ENCODE peak calls at places on chromosomes 5 and 9, in nine cellular contexts. G, L, P, D, T, A, K, I and W are unnamed samples.

GRCh38 chr5:138853132-138853531 is 22.0 kb downstream of the LRRTM2 start:
- DNase-seq in G (no peak), L (no peak), P (no peak), D (no peak), T (no peak), A (no peak), K (no peak), I (no peak), W (no peak)

GRCh38 chr5:104951829-104952228 is 1389.2 kb upstream of the NUDT12 start:
- DNase-seq in G (no peak), L (no peak), P (no peak), D (no peak), T (no peak), A (no peak), K (no peak), I (no peak), W (no peak)

GRCh38 chr9:69325409-69326212 is 596 bp downstream of the ENTREP1 start:
- DNase-seq in G (peak; percentile 16), L (no peak), P (peak; percentile 19), D (no peak), T (no peak), A (no peak), K (no peak), I (no peak), W (peak; percentile 58)

GRCh38 chr5:52684056-52684455 is 103.7 kb upstream of the ITGA1 start:
- DNase-seq in G (no peak), L (peak; percentile 57), P (no peak), D (no peak), T (no peak), A (no peak), K (no peak), I (no peak), W (no peak)

GRCh38 chr5:157215143-157215825 is 34.6 kb downstream of the ITK start:
- DNase-seq in G (no peak), L (no peak), P (no peak), D (no peak), T (no peak), A (no peak), K (no peak), I (peak; percentile 40), W (no peak)

GRCh38 chr5:100505984-100506670 is 29.0 kb upstream of the FAM174A start:
- DNase-seq in G (no peak), L (peak; percentile 82), P (no peak), D (no peak), T (no peak), A (peak; percentile 47), K (no peak), I (no peak), W (peak; percentile 6)

GRCh38 chr5:136190904-136191303 is 2.1 kb downstream of the SMIM32 start:
- DNase-seq in G (no peak), L (no peak), P (no peak), D (no peak), T (no peak), A (no peak), K (no peak), I (no peak), W (no peak)

GRCh38 chr5:134111741-134112647 is 2.5 kb upstream of the TCF7 start:
- DNase-seq in G (no peak), L (no peak), P (no peak), D (no peak), T (no peak), A (no peak), K (no peak), I (no peak), W (no peak)

GRCh38 chr9:93636667-93637066 is 60.3 kb downstream of the PHF2 start:
- DNase-seq in G (peak; percentile 3), L (no peak), P (no peak), D (no peak), T (no peak), A (no peak), K (no peak), I (no peak), W (no peak)

GRCh38 chr5:72109625-72110024 is 2.4 kb downstream of the MAP1B start:
- DNase-seq in G (no peak), L (no peak), P (no peak), D (no peak), T (no peak), A (no peak), K (peak; percentile 72), I (no peak), W (no peak)

GRCh38 chr9:20314981-20315380 is 307.3 kb downstream of the MLLT3 start:
- DNase-seq in G (no peak), L (no peak), P (no peak), D (no peak), T (no peak), A (no peak), K (no peak), I (no peak), W (no peak)

GRCh38 chr9:33458444-33458843 is 11.1 kb upstream of the AQP3 start:
- DNase-seq in G (no peak), L (peak; percentile 18), P (no peak), D (no peak), T (peak; percentile 60), A (no peak), K (no peak), I (peak; percentile 44), W (no peak)

GRCh38 chr5:147748590-147748989 is 33.9 kb downstream of the JAKMIP2 start:
- DNase-seq in G (no peak), L (no peak), P (no peak), D (no peak), T (no peak), A (no peak), K (no peak), I (no peak), W (no peak)

GRCh38 chr5:25544652-25545249 is 900.0 kb upstream of the CDH10 start:
- DNase-seq in G (no peak), L (peak; percentile 11), P (no peak), D (no peak), T (no peak), A (no peak), K (peak; percentile 53), I (no peak), W (no peak)

GRCh38 chr5:80072103-80073073 is 37.2 kb downstream of the THBS4 start:
- DNase-seq in G (no peak), L (peak; percentile 19), P (no peak), D (no peak), T (no peak), A (peak; percentile 18), K (no peak), I (no peak), W (no peak)

GRCh38 chr5:176737001-176737745 is 73.2 kb upstream of the UNC5A start:
- DNase-seq in G (peak; percentile 0), L (no peak), P (no peak), D (no peak), T (no peak), A (no peak), K (no peak), I (no peak), W (no peak)

GRCh38 chr5:128665747-128666355 is 127.8 kb upstream of the FBN2 start:
- DNase-seq in G (no peak), L (no peak), P (no peak), D (no peak), T (no peak), A (no peak), K (no peak), I (no peak), W (no peak)

GRCh38 chr5:140342896-140343295 is 3.5 kb downstream of the HBEGF start:
- DNase-seq in G (no peak), L (no peak), P (no peak), D (no peak), T (no peak), A (no peak), K (no peak), I (no peak), W (no peak)

GRCh38 chr9:130128782-130129424 is 43.3 kb upstream of the NCS1 start:
- DNase-seq in G (peak; percentile 39), L (no peak), P (peak; percentile 56), D (no peak), T (peak; percentile 79), A (no peak), K (no peak), I (peak; percentile 53), W (peak; percentile 45)

GRCh38 chr5:176371621-176372539 is 6.6 kb downstream of the ARL10 start:
- DNase-seq in G (no peak), L (no peak), P (no peak), D (no peak), T (no peak), A (no peak), K (no peak), I (no peak), W (no peak)

GRCh38 chr5:122385786-122386185 is 73.7 kb downstream of the SNCAIP start:
- DNase-seq in G (no peak), L (no peak), P (no peak), D (no peak), T (no peak), A (peak; percentile 73), K (no peak), I (no peak), W (no peak)

GRCh38 chr9:16131269-16131668 is 578.4 kb downstream of the CCDC171 start:
- DNase-seq in G (no peak), L (peak; percentile 56), P (no peak), D (no peak), T (no peak), A (no peak), K (no peak), I (no peak), W (no peak)

GRCh38 chr5:35063386-35063785 is 15.6 kb upstream of the AGXT2 start:
- DNase-seq in G (no peak), L (no peak), P (no peak), D (no peak), T (no peak), A (no peak), K (no peak), I (no peak), W (no peak)

GRCh38 chr9:93099551-93100264 is 3.7 kb downstream of the CARD19 start:
- DNase-seq in G (peak; percentile 7), L (no peak), P (no peak), D (no peak), T (no peak), A (no peak), K (no peak), I (no peak), W (peak; percentile 54)

GRCh38 chr5:131550606-131551005 is 84.4 kb downstream of the RAPGEF6 start:
- DNase-seq in G (no peak), L (no peak), P (no peak), D (no peak), T (no peak), A (no peak), K (no peak), I (no peak), W (no peak)

GRCh38 chr9:75168270-75169185 is 80.2 kb downstream of the OSTF1 start:
- DNase-seq in G (no peak), L (no peak), P (no peak), D (no peak), T (no peak), A (no peak), K (no peak), I (no peak), W (no peak)

GRCh38 chr9:110152704-110153374 is 55.1 kb downstream of the C9orf152 start:
- DNase-seq in G (no peak), L (peak; percentile 56), P (no peak), D (no peak), T (peak; percentile 20), A (no peak), K (peak; percentile 51), I (peak; percentile 7), W (no peak)

GRCh38 chr5:111756701-111757581 is at the start of gene NREP:
- DNase-seq in G (peak; percentile 86), L (peak; percentile 96), P (peak; percentile 88), D (no peak), T (peak; percentile 29), A (peak; percentile 90), K (peak; percentile 87), I (peak; percentile 27), W (peak; percentile 90)

GRCh38 chr5:59390074-59390659 is 503.4 kb downstream of the PDE4D start:
- DNase-seq in G (no peak), L (peak; percentile 35), P (no peak), D (no peak), T (no peak), A (peak; percentile 4), K (no peak), I (no peak), W (no peak)

GRCh38 chr9:33233659-33234335 is 6.2 kb upstream of the SPINK4 start:
- DNase-seq in G (peak; percentile 94), L (peak; percentile 89), P (no peak), D (no peak), T (no peak), A (peak; percentile 61), K (peak; percentile 82), I (no peak), W (peak; percentile 91)